ENCODE peak calls at places on chromosomes 12 and 14, in eight cellular contexts. F is pancreas, H is cardiac muscle cell, A is A549, X is prostate gland, Z is right lobe of liver, D is substantia nigra, G is esophagus muscularis mucosa. V is an unnamed sample.

GRCh38 chr12:111451649-111452129 is 46.0 kb downstream of the SH2B3 start:
- DNase-seq in X (no peak), D (no peak), F (no peak), G (peak), A (peak), H (peak), Z (no peak), V (peak)

GRCh38 chr12:46914336-46914735 is 88.5 kb upstream of the SLC38A4 start:
- DNase-seq in G (no peak), Z (no peak), D (no peak), A (no peak), H (no peak), X (no peak), F (no peak), V (no peak)

GRCh38 chr14:52068741-52069616 is at the start of gene NID2:
- DNase-seq in G (peak), D (peak), A (peak), F (peak), X (peak), H (peak), Z (peak), V (no peak)

GRCh38 chr12:113230315-113231274 is 9.3 kb downstream of the TPCN1 start:
- DNase-seq in A (no peak), Z (no peak), X (no peak), F (no peak), G (no peak), H (peak), D (no peak), V (no peak)

GRCh38 chr12:113247123-113248045 is 26.1 kb downstream of the TPCN1 start:
- DNase-seq in F (no peak), A (no peak), H (no peak), Z (peak), D (no peak), G (no peak), X (no peak), V (no peak)

GRCh38 chr14:80211143-80212024 is at the start of gene DIO2:
- DNase-seq in X (no peak), Z (no peak), D (peak), H (peak), F (peak), A (peak), G (no peak), V (no peak)

GRCh38 chr12:124040286-124040685 is 67.3 kb downstream of the ZNF664 start:
- DNase-seq in X (no peak), F (no peak), D (no peak), H (peak), G (no peak), A (no peak), Z (no peak), V (no peak)

GRCh38 chr12:100528044-100528443 is 45.4 kb upstream of the GAS2L3 start:
- DNase-seq in D (no peak), A (no peak), H (no peak), G (no peak), Z (no peak), X (no peak), F (no peak), V (no peak)

GRCh38 chr14:56092761-56093160 is 25.4 kb upstream of the PELI2 start:
- DNase-seq in F (no peak), A (no peak), D (no peak), H (peak), G (no peak), Z (no peak), X (no peak), V (no peak)

GRCh38 chr12:107677671-107678070 is 7.9 kb upstream of the PWP1 start:
- DNase-seq in A (no peak), D (no peak), G (no peak), H (no peak), F (no peak), X (no peak), Z (no peak), V (no peak)

GRCh38 chr12:31007153-31007495 is 66.5 kb upstream of the DDX11 start:
- DNase-seq in F (no peak), H (no peak), A (no peak), D (no peak), Z (no peak), G (no peak), X (no peak), V (no peak)

GRCh38 chr12:104521731-104522130 is 65.0 kb downstream of the CHST11 start:
- DNase-seq in A (no peak), D (no peak), F (no peak), X (no peak), H (peak), G (no peak), Z (no peak), V (no peak)

GRCh38 chr14:50363734-50364113 is 33.0 kb downstream of the CDKL1 start:
- DNase-seq in H (peak), A (no peak), F (no peak), X (no peak), G (no peak), Z (no peak), D (no peak), V (peak)

GRCh38 chr12:131076791-131077747 is 123.4 kb downstream of the ADGRD1 start:
- DNase-seq in D (no peak), G (no peak), X (no peak), A (no peak), H (no peak), F (no peak), Z (no peak), V (no peak)

GRCh38 chr12:1443421-1444141 is 150.8 kb downstream of the FBXL14 start:
- DNase-seq in G (no peak), Z (no peak), A (no peak), H (peak), D (no peak), F (no peak), X (no peak), V (no peak)

GRCh38 chr14:70011708-70012107 is 132.5 kb downstream of the SMOC1 start:
- DNase-seq in G (no peak), Z (no peak), X (no peak), A (no peak), F (no peak), H (no peak), D (no peak), V (no peak)

GRCh38 chr12:39931857-39932256 is 174.0 kb downstream of the SLC2A13 start:
- DNase-seq in X (no peak), D (no peak), H (peak), A (no peak), G (no peak), Z (no peak), F (no peak), V (no peak)

GRCh38 chr12:126926023-126926600 is 1340.9 kb upstream of the TMEM132C start:
- DNase-seq in F (no peak), H (no peak), X (no peak), A (peak), Z (no peak), G (no peak), D (no peak), V (peak)

GRCh38 chr14:100317897-100318808 is 5.0 kb upstream of the SLC25A47 start:
- DNase-seq in Z (peak), X (peak), G (no peak), D (peak), F (peak), H (peak), A (peak), V (peak)

GRCh38 chr12:39441963-39442894 is 691 bp downstream of the KIF21A start:
- DNase-seq in D (peak), Z (peak), H (peak), X (peak), A (peak), G (no peak), F (peak), V (peak)

GRCh38 chr14:99272669-99273024 is 650 bp upstream of the BCL11B start:
- DNase-seq in G (no peak), Z (no peak), A (no peak), D (no peak), X (no peak), H (no peak), F (no peak), V (no peak)

GRCh38 chr14:26332966-26333365 is 264.9 kb downstream of the NOVA1 start:
- DNase-seq in Z (no peak), D (no peak), X (no peak), H (peak), F (no peak), A (no peak), G (no peak), V (no peak)

GRCh38 chr12:108850854-108851573 is 6.4 kb downstream of the SSH1 start:
- DNase-seq in Z (peak), D (no peak), G (no peak), X (no peak), H (peak), F (peak), A (peak), V (no peak)

GRCh38 chr12:29564925-29565324 is 67.4 kb upstream of the OVCH1 start:
- DNase-seq in H (no peak), G (no peak), A (no peak), F (no peak), D (no peak), Z (no peak), X (no peak), V (no peak)

GRCh38 chr12:29562167-29562776 is 64.8 kb upstream of the OVCH1 start:
- DNase-seq in F (no peak), X (no peak), A (no peak), H (peak), G (no peak), Z (no peak), D (no peak), V (no peak)

GRCh38 chr12:29563636-29564035 is 66.2 kb upstream of the OVCH1 start:
- DNase-seq in X (peak), A (no peak), F (no peak), Z (no peak), G (no peak), D (no peak), H (no peak), V (no peak)

GRCh38 chr12:29559194-29559593 is 61.7 kb upstream of the OVCH1 start:
- DNase-seq in H (no peak), G (no peak), D (no peak), F (no peak), Z (no peak), A (no peak), X (no peak), V (no peak)

DNA sequence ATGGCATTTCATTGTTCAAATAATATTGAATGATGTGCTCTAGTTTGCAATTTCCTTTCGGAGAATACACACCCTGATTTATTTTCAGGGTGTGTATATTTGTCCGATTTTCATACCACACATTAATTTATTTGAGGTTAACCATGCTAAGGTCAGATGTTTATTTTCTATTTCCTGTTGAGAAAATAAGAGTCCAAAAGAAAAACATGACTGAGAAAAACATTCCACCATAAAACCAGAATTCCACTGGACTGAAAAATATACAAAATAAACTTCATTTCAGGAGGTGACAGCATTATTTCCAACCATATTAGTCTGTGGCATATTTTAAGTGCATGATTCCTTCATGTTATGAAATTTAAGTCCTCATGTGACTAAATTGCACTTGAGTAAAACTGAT is 64.2 kb upstream of the OVCH1 start:
- DNase-seq in Z (no peak), G (no peak), A (no peak), F (no peak), D (no peak), H (no peak), X (no peak), V (no peak)
- H3K27ac ChIP-seq in Z (peak), G (peak), A (no peak), F (no peak), D (no peak), H (no peak), X (no peak), V (no peak)

DNA sequence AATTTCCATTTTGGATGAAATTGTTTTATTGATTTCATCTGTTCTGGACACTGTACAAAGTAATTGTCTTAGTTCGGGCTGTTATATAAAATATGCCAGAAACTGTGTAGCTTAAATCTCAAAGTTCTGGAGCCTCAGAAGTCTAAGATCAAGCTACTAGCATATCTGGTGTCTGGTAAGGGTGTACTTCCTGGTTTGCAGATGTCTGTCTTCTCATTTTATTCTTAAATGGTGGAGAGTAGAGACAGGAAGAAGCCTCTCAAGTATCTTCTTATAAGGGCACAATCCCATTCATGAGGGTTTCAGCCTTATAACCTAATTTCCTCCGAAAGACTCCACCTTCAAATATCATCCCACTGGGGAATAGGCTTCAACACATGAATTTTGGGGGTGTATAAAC is 51.3 kb downstream of the MON2 start:
- DNase-seq in D (no peak), H (no peak), Z (no peak), G (no peak), A (no peak), X (no peak), F (no peak), V (no peak)
- H3K27ac ChIP-seq in D (peak), H (no peak), Z (no peak), G (no peak), A (no peak), X (no peak), F (no peak), V (no peak)

GRCh38 chr12:67786086-67786485 is 137.5 kb downstream of the DYRK2 start:
- DNase-seq in D (no peak), Z (no peak), G (no peak), X (no peak), A (no peak), F (no peak), H (no peak), V (peak)
- H3K27ac ChIP-seq in D (no peak), Z (no peak), G (no peak), X (no peak), A (no peak), F (no peak), H (no peak), V (peak)

GRCh38 chr12:122945047-122945592 is 21.1 kb downstream of the ABCB9 start:
- DNase-seq in Z (no peak), G (no peak), H (no peak), F (no peak), A (no peak), D (no peak), X (no peak), V (no peak)

GRCh38 chr12:122942609-122943008 is 23.7 kb downstream of the ABCB9 start:
- DNase-seq in A (peak), X (no peak), G (no peak), D (no peak), H (no peak), F (no peak), Z (no peak), V (no peak)

GRCh38 chr12:122946690-122947271 is 19.5 kb downstream of the ABCB9 start:
- DNase-seq in G (peak), F (peak), A (peak), X (peak), H (peak), D (no peak), Z (peak), V (no peak)

GRCh38 chr12:122943196-122943595 is 23.1 kb downstream of the ABCB9 start:
- DNase-seq in Z (no peak), H (peak), D (no peak), X (no peak), F (no peak), G (no peak), A (no peak), V (no peak)

DNA sequence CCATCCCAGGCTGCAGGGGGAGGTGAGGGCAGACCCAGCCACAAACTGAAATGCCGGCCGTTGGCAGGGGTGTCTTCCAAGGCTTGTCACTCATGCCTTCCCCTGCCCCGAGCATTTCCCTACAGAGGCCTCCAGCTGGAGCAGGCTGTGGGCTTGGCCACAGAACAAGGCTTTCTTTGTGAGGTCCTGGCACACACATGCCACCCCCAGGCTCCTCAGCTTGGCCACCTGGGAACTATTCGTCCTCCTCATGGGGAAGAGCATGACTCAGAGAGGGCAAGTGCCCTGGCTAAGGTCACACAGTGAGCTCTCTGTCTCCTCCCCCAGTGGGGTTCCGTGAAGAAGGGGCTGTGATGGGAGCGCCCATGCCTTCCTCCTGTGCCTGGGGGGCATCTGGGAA is 21.7 kb downstream of the ABCB9 start:
- DNase-seq in F (peak), Z (no peak), D (peak), H (peak), G (no peak), A (peak), X (peak), V (no peak)
- H3K27ac ChIP-seq in F (peak), Z (no peak), D (peak), H (no peak), G (peak), A (peak), X (peak), V (no peak)

GRCh38 chr12:67484788-67485480 is 163.6 kb upstream of the DYRK2 start:
- DNase-seq in Z (no peak), X (no peak), H (no peak), A (no peak), G (no peak), D (no peak), F (no peak), V (peak)
- H3K27ac ChIP-seq in Z (no peak), X (no peak), H (no peak), A (no peak), G (no peak), D (no peak), F (no peak), V (peak)

DNA sequence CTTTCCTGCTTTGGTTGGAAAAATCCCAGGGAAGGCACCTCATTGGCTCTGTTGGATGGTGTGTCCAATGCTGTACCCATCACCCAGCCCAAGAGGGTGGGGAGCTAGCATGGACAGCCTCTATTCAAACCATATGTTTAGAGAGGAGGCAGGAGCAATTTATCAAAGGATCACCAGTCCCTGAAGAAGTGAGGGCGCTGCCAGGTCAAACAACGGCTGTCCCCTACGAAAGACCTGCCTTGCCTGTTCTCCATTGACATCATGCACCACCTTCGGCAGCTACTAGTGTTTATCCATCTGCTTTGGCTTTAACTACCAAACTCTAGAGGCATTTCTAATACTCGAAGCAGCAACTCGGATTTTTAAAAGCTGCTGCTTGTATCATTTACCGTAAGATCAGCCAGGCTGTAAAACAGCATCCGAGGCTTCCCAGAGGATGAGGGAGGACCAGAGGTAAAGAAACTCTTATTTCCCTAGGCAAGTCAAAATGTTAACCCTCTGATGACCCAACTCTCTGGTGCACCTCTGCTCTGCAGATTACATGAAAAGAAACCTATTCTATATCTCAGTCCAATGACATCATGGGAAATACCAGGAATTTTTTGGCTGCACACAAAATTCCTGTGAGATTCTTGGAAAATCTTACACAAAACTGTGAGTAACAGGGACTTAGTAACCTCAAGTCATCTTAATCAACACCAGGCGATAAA is 720.9 kb upstream of the TBX3 start:
- DNase-seq in H (peak), A (peak), Z (no peak), X (no peak), G (peak), F (no peak), D (no peak), V (no peak)
- H3K27ac ChIP-seq in H (no peak), A (peak), Z (no peak), X (no peak), G (no peak), F (no peak), D (no peak), V (no peak)

GRCh38 chr12:53094394-53094787 is 3.1 kb upstream of the IGFBP6 start:
- DNase-seq in A (no peak), Z (no peak), D (no peak), X (no peak), G (no peak), H (no peak), F (no peak), V (no peak)
- H3K27ac ChIP-seq in A (peak), Z (peak), D (no peak), X (no peak), G (no peak), H (no peak), F (no peak), V (no peak)

GRCh38 chr14:74920281-74920680 is 2.8 kb downstream of the RPS6KL1 start:
- DNase-seq in F (no peak), X (no peak), Z (no peak), G (no peak), H (no peak), D (no peak), A (no peak), V (no peak)
- H3K27ac ChIP-seq in F (no peak), X (no peak), Z (no peak), G (no peak), H (no peak), D (no peak), A (no peak), V (no peak)